ENCODE peak calls at places on chromosomes 11 and 22, in four cellular contexts. B, M, F and J are unnamed samples.

GRCh38 chr11:8382436-8383053 is 118.9 kb upstream of the LMO1 start:
- DNase-seq in F (no peak), M (no peak), B (no peak), J (peak; percentile 65)

GRCh38 chr11:61923166-61924015 is 6.0 kb upstream of the RAB3IL1 start:
- DNase-seq in B (peak; percentile 92), M (peak; percentile 97), F (no peak), J (peak; percentile 68)

GRCh38 chr11:113147249-113147648 is 167.1 kb upstream of the TTC12 start:
- DNase-seq in B (no peak), F (no peak), M (no peak), J (no peak)

GRCh38 chr11:65311197-65311631 is 3.5 kb upstream of the CDC42EP2 start:
- DNase-seq in B (no peak), M (no peak), F (no peak), J (peak; percentile 23)

GRCh38 chr11:130003717-130004001 is 1.0 kb upstream of the PRDM10 start:
- DNase-seq in B (no peak), F (no peak), M (no peak), J (no peak)

GRCh38 chr22:45212992-45213751 is 27.5 kb downstream of the KIAA0930 start:
- DNase-seq in M (no peak), B (no peak), F (peak; percentile 74), J (peak; percentile 53)

GRCh38 chr22:46668116-46668515 is 47.9 kb downstream of the GRAMD4 start:
- DNase-seq in M (no peak), B (no peak), F (no peak), J (no peak)

GRCh38 chr11:120307476-120307875 is 17.6 kb upstream of the TLCD5 start:
- DNase-seq in B (no peak), M (peak; percentile 84), F (no peak), J (no peak)

GRCh38 chr11:32713496-32713895 is 81.0 kb downstream of the CCDC73 start:
- DNase-seq in F (peak; percentile 27), M (no peak), B (no peak), J (peak; percentile 9)

GRCh38 chr11:71248656-71249055 is 3.7 kb downstream of the SHANK2 start:
- DNase-seq in M (peak; percentile 60), F (no peak), B (peak; percentile 41), J (no peak)

GRCh38 chr22:49101225-49101624 is 726.4 kb downstream of the BRD1 start:
- DNase-seq in F (no peak), M (no peak), B (no peak), J (no peak)

GRCh38 chr11:742571-743201 is 4.6 kb upstream of the TALDO1 start:
- DNase-seq in M (no peak), B (no peak), F (no peak), J (no peak)

GRCh38 chr22:24599514-24599913 is 3.5 kb upstream of the GGT1 start:
- DNase-seq in F (no peak), B (no peak), M (no peak), J (no peak)

GRCh38 chr11:107561688-107562087 is 3.8 kb downstream of the ALKBH8 start:
- DNase-seq in M (no peak), B (no peak), F (no peak), J (peak; percentile 9)

GRCh38 chr11:64710418-64711137 is 12.4 kb downstream of the NRXN2 start:
- DNase-seq in B (no peak), F (peak; percentile 65), M (no peak), J (peak; percentile 21)

GRCh38 chr22:20130319-20130718 is 1.3 kb upstream of the ZDHHC8 start:
- DNase-seq in F (no peak), M (no peak), B (no peak), J (no peak)

GRCh38 chr11:116107229-116107628 is 603.0 kb upstream of the CADM1 start:
- DNase-seq in B (no peak), M (no peak), F (no peak), J (no peak)

GRCh38 chr11:71544525-71545214 is 3.5 kb upstream of the KRTAP5-9 start:
- DNase-seq in B (no peak), M (no peak), F (no peak), J (no peak)

GRCh38 chr11:78525720-78526119 is 48.9 kb downstream of the NARS2 start:
- DNase-seq in F (no peak), B (no peak), M (no peak), J (no peak)

GRCh38 chr11:111871693-111872161 is 346 bp upstream of the ALG9 start:
- DNase-seq in F (peak; percentile 20), M (no peak), B (no peak), J (no peak)

GRCh38 chr22:35548762-35549106 is 8.1 kb downstream of the RASD2 start:
- DNase-seq in M (no peak), F (peak; percentile 55), B (no peak), J (no peak)

GRCh38 chr11:800473-800872 is 2.4 kb upstream of the SLC25A22 start:
- DNase-seq in F (no peak), M (no peak), B (no peak), J (no peak)

GRCh38 chr22:20055654-20056053 is 24.4 kb upstream of the DGCR8 start:
- DNase-seq in F (no peak), B (no peak), M (no peak), J (no peak)

GRCh38 chr11:122170815-122171475 is 54.9 kb upstream of the BLID start:
- DNase-seq in M (no peak), F (no peak), B (no peak), J (peak; percentile 87)

GRCh38 chr11:19201737-19202605 is at the start of gene CSRP3:
- DNase-seq in F (no peak), M (no peak), B (no peak), J (no peak)

GRCh38 chr11:83583953-83584352 is 297.8 kb upstream of the CCDC90B start:
- DNase-seq in B (no peak), F (no peak), M (no peak), J (peak; percentile 63)

GRCh38 chr11:135019343-135019742 is 607.3 kb upstream of the B3GAT1 start:
- DNase-seq in F (no peak), B (no peak), M (peak; percentile 52), J (no peak)

GRCh38 chr11:11416502-11416901 is 63.5 kb upstream of the CSNK2A3 start:
- DNase-seq in B (no peak), M (no peak), F (peak; percentile 94), J (peak; percentile 62)

GRCh38 chr11:95884364-95884763 is 39.5 kb downstream of the MTMR2 start:
- DNase-seq in F (no peak), M (no peak), B (no peak), J (peak; percentile 54)

GRCh38 chr11:62402994-62403393 is 15.8 kb upstream of the SCGB1A1 start:
- DNase-seq in M (no peak), B (no peak), F (no peak), J (no peak)

GRCh38 chr11:74644084-74644483 is 51.7 kb downstream of the POLD3 start:
- DNase-seq in M (no peak), F (no peak), B (no peak), J (no peak)

GRCh38 chr22:49021097-49021925 is 806.4 kb downstream of the BRD1 start:
- DNase-seq in M (peak; percentile 60), F (no peak), B (no peak), J (no peak)

GRCh38 chr11:28107331-28107725 is 628 bp downstream of the KIF18A start:
- DNase-seq in M (no peak), F (peak; percentile 44), B (no peak), J (no peak)

GRCh38 chr11:28104984-28105383 is 3.0 kb downstream of the KIF18A start:
- DNase-seq in F (no peak), B (no peak), M (no peak), J (no peak)

GRCh38 chr11:28107726-28108618 is at the start of the genes KIF18A and METTL15:
- DNase-seq in B (peak; percentile 100), F (peak; percentile 99), M (peak; percentile 100), J (peak; percentile 100)

GRCh38 chr11:28105869-28106268 is 2.1 kb downstream of the KIF18A start:
- DNase-seq in M (no peak), B (no peak), F (no peak), J (no peak)

DNA sequence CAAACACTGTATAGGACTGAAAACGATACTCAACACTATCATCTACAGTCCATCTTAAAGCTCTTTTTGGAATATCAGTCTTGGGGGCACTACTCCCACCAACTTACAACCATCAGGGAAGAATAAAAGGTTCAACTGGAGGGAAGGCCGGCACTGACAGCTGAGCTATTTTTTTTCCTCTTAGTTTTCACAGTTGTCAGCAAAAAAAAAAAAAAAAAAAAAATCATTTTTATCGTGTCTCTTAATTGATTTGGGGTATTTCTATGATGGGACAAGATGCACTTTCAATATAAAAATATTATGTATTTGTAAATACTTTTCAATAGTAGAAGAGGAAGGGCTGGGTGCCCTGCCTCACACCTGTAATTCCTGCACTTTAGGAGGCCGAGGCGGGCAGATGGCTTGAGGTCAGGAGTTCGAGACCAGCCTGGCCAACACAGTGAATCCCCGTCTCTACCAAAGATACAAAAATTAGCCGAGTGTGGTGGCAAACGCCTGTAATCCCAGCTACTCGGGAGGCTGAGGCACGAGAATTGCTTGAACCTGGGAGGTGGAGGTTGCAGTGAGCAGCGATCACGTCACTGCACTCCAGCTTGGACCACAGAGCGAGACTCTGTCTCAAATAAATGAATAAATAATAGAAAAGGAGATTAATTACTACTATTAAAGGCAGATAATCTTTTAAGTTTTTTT is 1.5 kb downstream of the KIF18A start:
- DNase-seq in M (no peak), F (no peak), B (no peak), J (no peak)
- H3K4me3 ChIP-seq in M (no peak overlapping the region), F (peak overlapping the region; percentile 76), B (peak overlapping the region; percentile 52), J (peak overlapping the region; percentile 84)

GRCh38 chr11:102109896-102110760 is at the start of gene YAP1:
- DNase-seq in B (peak; percentile 97), F (peak; percentile 78), M (peak; percentile 97), J (peak; percentile 97)
- TF ChIP-seq CTCF in B (no peak), F (no peak), M (no peak), J (no peak)

GRCh38 chr11:13429836-13430235 is 33.2 kb downstream of the BTBD10 start:
- DNase-seq in F (no peak), M (no peak), B (no peak), J (no peak)

GRCh38 chr11:13429288-13429687 is 33.7 kb downstream of the BTBD10 start:
- DNase-seq in B (no peak), M (no peak), F (no peak), J (no peak)

GRCh38 chr11:13440100-13440855 is 22.7 kb downstream of the BTBD10 start:
- DNase-seq in M (no peak), B (no peak), F (no peak), J (peak; percentile 93)

GRCh38 chr11:13433437-13433836 is 29.6 kb downstream of the BTBD10 start:
- DNase-seq in F (no peak), B (no peak), M (no peak), J (no peak)

GRCh38 chr11:13434247-13435205 is 28.5 kb downstream of the BTBD10 start:
- DNase-seq in F (no peak), M (no peak), B (no peak), J (no peak)
- H3K4me3 ChIP-seq in F (no peak overlapping the region), M (no peak overlapping the region), B (no peak overlapping the region), J (no peak overlapping the region)

GRCh38 chr11:47333526-47333845 is 19.0 kb downstream of the MYBPC3 start:
- DNase-seq in B (peak; percentile 30), F (no peak), M (no peak), J (no peak)

GRCh38 chr11:47330002-47330911 is 22.2 kb downstream of the MYBPC3 start:
- DNase-seq in B (peak; percentile 33), F (no peak), M (no peak), J (peak; percentile 8)

GRCh38 chr11:47332303-47332711 is 20.2 kb downstream of the MYBPC3 start:
- DNase-seq in F (no peak), B (no peak), M (no peak), J (no peak)

GRCh38 chr11:47332791-47333525 is 19.5 kb downstream of the MYBPC3 start:
- DNase-seq in B (peak; percentile 31), F (no peak), M (no peak), J (no peak)

GRCh38 chr11:47331454-47332302 is 20.8 kb downstream of the MYBPC3 start:
- DNase-seq in M (no peak), F (no peak), B (no peak), J (no peak)
- TF ChIP-seq CTCF in M (no peak), F (no peak), B (no peak), J (no peak)